ENCODE peak calls at places on chromosome 18, in four cellular contexts. One of them, this sample, is unnamed.
A peak's percentile ranks its signal among the peaks of the same experiment; 100 is the strongest.

GRCh38 chr18:23237524-23238151 is 102.4 kb downstream of the CABLES1 start:
- DNase-seq in stomach: peak; percentile 57
- DNase-seq in psoas muscle: peak; percentile 51
- DNase-seq in lower lobe of right lung: peak; percentile 73
- DNase-seq in this sample: peak; percentile 70

GRCh38 chr18:36526611-36527010 is 229.1 kb downstream of the FHOD3 start:
- DNase-seq in psoas muscle: no peak
- DNase-seq in lower lobe of right lung: no peak
- DNase-seq in stomach: no peak
- DNase-seq in this sample: no peak

GRCh38 chr18:46268662-46269061 is 164.5 kb downstream of the HAUS1 start:
- DNase-seq in psoas muscle: no peak
- DNase-seq in lower lobe of right lung: no peak
- DNase-seq in stomach: no peak
- DNase-seq in this sample: no peak

GRCh38 chr18:61831071-61831470 is 61.7 kb downstream of the RNF152 start:
- DNase-seq in lower lobe of right lung: no peak
- DNase-seq in stomach: no peak
- DNase-seq in psoas muscle: no peak
- DNase-seq in this sample: no peak

GRCh38 chr18:10985689-10986088 is 163.7 kb downstream of the PIEZO2 start:
- DNase-seq in lower lobe of right lung: no peak
- DNase-seq in psoas muscle: no peak
- DNase-seq in stomach: no peak
- DNase-seq in this sample: no peak

GRCh38 chr18:76691800-76692199 is 130.6 kb upstream of the ZNF236 start:
- DNase-seq in psoas muscle: no peak
- DNase-seq in stomach: no peak
- DNase-seq in lower lobe of right lung: no peak
- DNase-seq in this sample: no peak

GRCh38 chr18:9417081-9417841 is 58.1 kb upstream of the RALBP1 start:
- DNase-seq in lower lobe of right lung: peak; percentile 60
- DNase-seq in stomach: peak; percentile 53
- DNase-seq in psoas muscle: peak; percentile 39
- DNase-seq in this sample: peak; percentile 38

GRCh38 chr18:46660955-46661749 is 4.1 kb upstream of the LOXHD1 start:
- DNase-seq in stomach: no peak
- DNase-seq in lower lobe of right lung: no peak
- DNase-seq in psoas muscle: no peak
- DNase-seq in this sample: no peak

GRCh38 chr18:8952174-8952573 is 150.3 kb upstream of the NDUFV2 start:
- DNase-seq in psoas muscle: no peak
- DNase-seq in stomach: no peak
- DNase-seq in lower lobe of right lung: no peak
- DNase-seq in this sample: no peak

GRCh38 chr18:8386981-8387380 is 222.3 kb upstream of the RAB12 start:
- DNase-seq in lower lobe of right lung: no peak
- DNase-seq in stomach: no peak
- DNase-seq in psoas muscle: no peak
- DNase-seq in this sample: no peak

GRCh38 chr18:54852780-54853675 is 24.8 kb downstream of the RAB27B start:
- DNase-seq in psoas muscle: no peak
- DNase-seq in lower lobe of right lung: no peak
- DNase-seq in stomach: no peak
- DNase-seq in this sample: no peak

GRCh38 chr18:36899289-36899688 is 70.4 kb downstream of the KIAA1328 start:
- DNase-seq in psoas muscle: no peak
- DNase-seq in lower lobe of right lung: no peak
- DNase-seq in stomach: no peak
- DNase-seq in this sample: no peak

GRCh38 chr18:69239849-69240248 is 160.8 kb upstream of the DOK6 start:
- DNase-seq in psoas muscle: no peak
- DNase-seq in lower lobe of right lung: no peak
- DNase-seq in stomach: no peak
- DNase-seq in this sample: no peak

GRCh38 chr18:22378672-22379282 is 38.9 kb downstream of the CTAGE1 start:
- DNase-seq in lower lobe of right lung: no peak
- DNase-seq in stomach: peak; percentile 60
- DNase-seq in psoas muscle: no peak
- DNase-seq in this sample: no peak

GRCh38 chr18:38525039-38525438 is 959.4 kb upstream of the CELF4 start:
- DNase-seq in lower lobe of right lung: no peak
- DNase-seq in psoas muscle: no peak
- DNase-seq in stomach: no peak
- DNase-seq in this sample: no peak

GRCh38 chr18:45802814-45803492 is 22.5 kb upstream of the SIGLEC15 start:
- DNase-seq in psoas muscle: no peak
- DNase-seq in lower lobe of right lung: no peak
- DNase-seq in stomach: no peak
- DNase-seq in this sample: no peak

GRCh38 chr18:25737710-25738251 is 352.6 kb downstream of the SS18 start:
- DNase-seq in psoas muscle: no peak
- DNase-seq in lower lobe of right lung: no peak
- DNase-seq in stomach: no peak
- DNase-seq in this sample: no peak

GRCh38 chr18:50970006-50970405 is 2.2 kb downstream of the ELAC1 start:
- DNase-seq in stomach: peak; percentile 82
- DNase-seq in psoas muscle: no peak
- DNase-seq in lower lobe of right lung: peak; percentile 67
- DNase-seq in this sample: no peak

GRCh38 chr18:45245036-45245638 is 370.1 kb upstream of the SLC14A2 start:
- DNase-seq in psoas muscle: no peak
- DNase-seq in stomach: no peak
- DNase-seq in lower lobe of right lung: no peak
- DNase-seq in this sample: no peak

GRCh38 chr18:10047237-10047636 is 133.4 kb downstream of the VAPA start:
- DNase-seq in psoas muscle: no peak
- DNase-seq in lower lobe of right lung: no peak
- DNase-seq in stomach: no peak
- DNase-seq in this sample: no peak

GRCh38 chr18:23228102-23229051 is 93.1 kb downstream of the CABLES1 start:
- DNase-seq in stomach: no peak
- DNase-seq in psoas muscle: no peak
- DNase-seq in lower lobe of right lung: no peak
- DNase-seq in this sample: no peak

GRCh38 chr18:44857744-44858143 is 177.1 kb downstream of the SETBP1 start:
- DNase-seq in lower lobe of right lung: no peak
- DNase-seq in stomach: no peak
- DNase-seq in psoas muscle: no peak
- DNase-seq in this sample: no peak

GRCh38 chr18:55552498-55553189 is 35.3 kb downstream of the TCF4 start:
- DNase-seq in lower lobe of right lung: no peak
- DNase-seq in stomach: no peak
- DNase-seq in psoas muscle: no peak
- DNase-seq in this sample: no peak

DNA sequence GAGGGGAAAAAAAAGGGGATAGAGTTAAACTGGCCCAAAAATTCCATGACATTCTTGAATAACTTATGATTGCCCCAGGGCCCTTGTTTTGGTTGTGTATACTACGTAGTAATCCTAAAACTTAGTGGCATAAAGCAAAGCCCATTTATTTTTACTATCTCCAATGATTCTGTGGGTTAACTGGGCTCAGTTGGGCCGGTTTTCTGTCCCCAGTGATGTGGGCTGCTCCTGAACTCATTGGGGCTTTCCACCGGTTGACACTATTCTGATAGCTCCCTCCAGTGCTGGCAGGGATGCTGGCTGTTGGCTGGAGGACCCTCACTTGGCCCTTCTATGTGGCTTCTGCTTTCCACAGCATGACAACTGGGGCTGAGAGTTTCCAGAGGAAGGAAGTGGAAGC is 60.0 kb upstream of the TGIF1 start:
- DNase-seq in psoas muscle: no peak
- DNase-seq in lower lobe of right lung: no peak
- DNase-seq in stomach: no peak
- DNase-seq in this sample: no peak
- H3K36me3 ChIP-seq in psoas muscle: no peaks in the 10 kb centered on the region
- H3K36me3 ChIP-seq in lower lobe of right lung: no peaks in the 10 kb centered on the region
- H3K36me3 ChIP-seq in stomach: no peaks in the 10 kb centered on the region
- H3K36me3 ChIP-seq in this sample: no peaks in the 10 kb centered on the region

GRCh38 chr18:79221136-79221535 is 151.9 kb downstream of the ATP9B start:
- DNase-seq in stomach: no peak
- DNase-seq in lower lobe of right lung: no peak
- DNase-seq in psoas muscle: no peak
- DNase-seq in this sample: no peak

GRCh38 chr18:79223431-79223830 is 154.2 kb downstream of the ATP9B start:
- DNase-seq in lower lobe of right lung: no peak
- DNase-seq in psoas muscle: no peak
- DNase-seq in stomach: no peak
- DNase-seq in this sample: no peak

GRCh38 chr18:79217979-79218604 is 148.9 kb downstream of the ATP9B start:
- DNase-seq in lower lobe of right lung: no peak
- DNase-seq in stomach: peak; percentile 27
- DNase-seq in psoas muscle: peak; percentile 40
- DNase-seq in this sample: no peak

GRCh38 chr18:79218605-79219195 is 149.5 kb downstream of the ATP9B start:
- DNase-seq in lower lobe of right lung: no peak
- DNase-seq in stomach: no peak
- DNase-seq in psoas muscle: no peak
- DNase-seq in this sample: no peak

GRCh38 chr18:79222790-79223189 is 153.6 kb downstream of the ATP9B start:
- DNase-seq in stomach: no peak
- DNase-seq in lower lobe of right lung: no peak
- DNase-seq in psoas muscle: no peak
- DNase-seq in this sample: no peak
- H3K36me3 ChIP-seq in stomach: peaks cover 13% of the 10 kb centered on the region
- H3K36me3 ChIP-seq in lower lobe of right lung: peaks cover 10% of the 10 kb centered on the region
- H3K36me3 ChIP-seq in psoas muscle: no peaks in the 10 kb centered on the region
- H3K36me3 ChIP-seq in this sample: no peaks in the 10 kb centered on the region

GRCh38 chr18:12347895-12348294 is 29.1 kb downstream of the AFG3L2 start:
- DNase-seq in lower lobe of right lung: no peak
- DNase-seq in psoas muscle: no peak
- DNase-seq in stomach: no peak
- DNase-seq in this sample: no peak
- H3K36me3 ChIP-seq in lower lobe of right lung: peaks cover 100% of the 10 kb centered on the region
- H3K36me3 ChIP-seq in psoas muscle: peaks cover 14% of the 10 kb centered on the region
- H3K36me3 ChIP-seq in stomach: peaks cover 100% of the 10 kb centered on the region
- H3K36me3 ChIP-seq in this sample: no peaks in the 10 kb centered on the region

DNA sequence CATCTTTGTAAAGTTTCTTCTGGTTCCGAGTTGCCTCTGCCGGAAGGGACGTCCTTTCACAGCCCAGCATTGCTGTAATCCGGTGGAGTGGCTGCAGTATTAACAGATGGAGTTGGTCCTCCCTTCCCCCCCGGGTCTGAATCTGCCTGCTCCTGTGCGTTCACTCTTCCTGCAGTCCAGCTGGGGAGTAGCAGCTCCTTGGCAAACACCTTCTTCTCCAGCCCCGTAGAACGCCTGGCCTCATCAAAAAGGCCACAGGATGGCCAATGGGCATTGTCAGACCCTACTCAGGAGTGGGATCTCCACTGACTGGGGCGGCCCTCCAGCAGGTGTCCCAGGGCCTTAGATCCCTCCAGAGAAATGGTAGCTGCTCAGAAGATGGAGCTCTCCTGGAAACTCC is 234.0 kb downstream of the FAM210A start:
- DNase-seq in psoas muscle: no peak
- DNase-seq in stomach: no peak
- DNase-seq in lower lobe of right lung: no peak
- DNase-seq in this sample: no peak
- H3K36me3 ChIP-seq in psoas muscle: no peaks in the 10 kb centered on the region
- H3K36me3 ChIP-seq in stomach: peaks cover 10% of the 10 kb centered on the region
- H3K36me3 ChIP-seq in lower lobe of right lung: no peaks in the 10 kb centered on the region
- H3K36me3 ChIP-seq in this sample: no peaks in the 10 kb centered on the region

GRCh38 chr18:48940854-48941531 is 9.8 kb downstream of the SMAD7 start:
- DNase-seq in psoas muscle: no peak
- DNase-seq in stomach: no peak
- DNase-seq in lower lobe of right lung: no peak
- DNase-seq in this sample: no peak
- H3K36me3 ChIP-seq in psoas muscle: no peaks in the 10 kb centered on the region
- H3K36me3 ChIP-seq in stomach: peaks cover 47% of the 10 kb centered on the region
- H3K36me3 ChIP-seq in lower lobe of right lung: peaks cover 49% of the 10 kb centered on the region
- H3K36me3 ChIP-seq in this sample: no peaks in the 10 kb centered on the region

DNA sequence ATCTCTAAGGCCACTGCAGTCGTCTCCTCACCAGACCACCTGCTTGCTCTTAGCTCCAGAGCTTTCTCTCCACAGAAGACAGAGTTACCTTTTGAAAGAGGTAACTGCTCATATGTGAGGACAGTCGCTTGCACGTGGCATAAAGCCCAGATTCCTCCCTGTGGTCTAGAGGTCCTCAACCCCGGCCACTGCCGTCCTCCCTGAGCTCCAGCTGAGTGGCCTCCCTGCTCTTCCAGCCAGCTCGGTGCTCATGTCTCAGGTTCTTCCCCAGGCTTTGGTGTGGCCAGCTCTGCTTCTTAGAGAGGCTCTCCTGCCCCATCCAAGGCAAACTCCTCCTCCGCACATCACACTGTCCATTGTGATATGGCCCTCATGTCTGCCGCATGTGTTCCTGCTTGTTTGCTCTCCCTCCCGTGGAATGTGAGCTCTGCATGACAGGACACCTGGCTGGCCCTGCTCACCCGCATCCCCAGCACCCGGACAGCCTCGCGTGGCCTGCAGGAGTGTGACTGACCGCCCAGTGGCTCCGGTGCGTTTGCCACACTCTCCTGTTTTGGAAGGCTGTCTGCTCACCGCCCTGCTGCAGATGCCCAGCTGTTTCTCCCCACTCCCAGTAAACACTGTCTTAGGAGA is 91.5 kb upstream of the LDLRAD4 start:
- DNase-seq in lower lobe of right lung: no peak
- DNase-seq in psoas muscle: no peak
- DNase-seq in stomach: no peak
- DNase-seq in this sample: no peak
- H3K36me3 ChIP-seq in lower lobe of right lung: no peaks in the 10 kb centered on the region
- H3K36me3 ChIP-seq in psoas muscle: no peaks in the 10 kb centered on the region
- H3K36me3 ChIP-seq in stomach: peaks cover 33% of the 10 kb centered on the region
- H3K36me3 ChIP-seq in this sample: no peaks in the 10 kb centered on the region

DNA sequence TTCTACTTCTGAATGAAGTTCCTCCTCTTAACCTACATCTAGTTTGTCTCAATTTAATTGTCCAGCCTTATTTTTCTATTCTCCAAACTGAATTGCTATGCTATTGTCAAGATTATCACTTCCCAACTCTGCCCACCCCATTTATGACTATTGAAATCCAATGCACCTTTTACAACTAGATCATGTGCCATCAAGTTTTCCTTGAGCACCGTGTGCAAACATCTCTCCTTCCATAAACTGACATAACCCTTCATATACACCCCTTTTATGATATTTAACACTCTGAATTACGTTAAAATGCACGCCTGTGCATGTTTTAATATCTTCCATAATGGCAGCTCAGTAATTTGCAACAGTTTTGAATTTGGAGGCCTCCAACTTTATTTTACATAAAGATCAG is 85.6 kb downstream of the SMAD2 start:
- DNase-seq in lower lobe of right lung: no peak
- DNase-seq in psoas muscle: no peak
- DNase-seq in stomach: no peak
- DNase-seq in this sample: no peak
- H3K36me3 ChIP-seq in lower lobe of right lung: peaks cover 83% of the 10 kb centered on the region
- H3K36me3 ChIP-seq in psoas muscle: peaks cover 4% of the 10 kb centered on the region
- H3K36me3 ChIP-seq in stomach: peaks cover 70% of the 10 kb centered on the region
- H3K36me3 ChIP-seq in this sample: no peaks in the 10 kb centered on the region

GRCh38 chr18:59266019-59266369 is 7.3 kb downstream of the RAX start:
- DNase-seq in psoas muscle: no peak
- DNase-seq in lower lobe of right lung: no peak
- DNase-seq in stomach: no peak
- DNase-seq in this sample: no peak
- H3K36me3 ChIP-seq in psoas muscle: no peaks in the 10 kb centered on the region
- H3K36me3 ChIP-seq in lower lobe of right lung: no peaks in the 10 kb centered on the region
- H3K36me3 ChIP-seq in stomach: no peaks in the 10 kb centered on the region
- H3K36me3 ChIP-seq in this sample: no peaks in the 10 kb centered on the region

This sample was measured in uterus.